ENCODE peak calls at places on chromosome 21, in four cellular contexts. T is GM12878, E is GM12891, Y is K562. N is an unnamed sample.

GRCh38 chr21:46622226-46622625 is 13.2 kb upstream of the PRMT2 start:
- DNase-seq in T (no peak), E (no peak), Y (no peak), N (no peak)

GRCh38 chr21:45255381-45256020 is 32.2 kb downstream of the POFUT2 start:
- DNase-seq in T (no peak), E (peak), Y (peak), N (no peak)

GRCh38 chr21:46639489-46640386 is 4.3 kb downstream of the PRMT2 start:
- DNase-seq in T (no peak), E (no peak), Y (no peak), N (no peak)

GRCh38 chr21:26445440-26445839 is 127.6 kb downstream of the CYYR1 start:
- DNase-seq in T (no peak), E (no peak), Y (no peak), N (no peak)

GRCh38 chr21:39938086-39938611 is 70.9 kb downstream of the PCP4 start:
- DNase-seq in T (no peak), E (no peak), Y (no peak), N (no peak)

GRCh38 chr21:32096411-32096810 is 182.4 kb downstream of the MIS18A start:
- DNase-seq in T (no peak), E (peak), Y (peak), N (no peak)

GRCh38 chr21:45768011-45768740 is 124.7 kb downstream of the PCBP3 start:
- DNase-seq in T (no peak), E (no peak), Y (no peak), N (no peak)

GRCh38 chr21:45792682-45793383 is 149.3 kb downstream of the PCBP3 start:
- DNase-seq in T (no peak), E (no peak), Y (no peak), N (no peak)

GRCh38 chr21:29407571-29407970 is 108.8 kb downstream of the BACH1 start:
- DNase-seq in T (no peak), E (no peak), Y (no peak), N (no peak)

GRCh38 chr21:26686278-26686677 is 113.2 kb upstream of the CYYR1 start:
- DNase-seq in T (no peak), E (no peak), Y (no peak), N (peak)

GRCh38 chr21:37845535-37845934 is 70.7 kb downstream of the KCNJ6 start:
- DNase-seq in T (no peak), E (no peak), Y (no peak), N (no peak)

GRCh38 chr21:25708467-25709065 is 26.1 kb downstream of the ATP5PF start:
- DNase-seq in T (no peak), E (no peak), Y (peak), N (peak)

GRCh38 chr21:28554660-28555475 is 437.8 kb downstream of the LTN1 start:
- DNase-seq in T (no peak), E (no peak), Y (no peak), N (no peak)

GRCh38 chr21:28745131-28746055 is 247.3 kb downstream of the LTN1 start:
- DNase-seq in T (peak), E (peak), Y (peak), N (peak)

GRCh38 chr21:45982758-45983731 is 1.5 kb downstream of the COL6A1 start:
- DNase-seq in T (no peak), E (no peak), Y (no peak), N (no peak)

GRCh38 chr21:45821315-45822001 is 160.1 kb upstream of the COL6A1 start:
- DNase-seq in T (no peak), E (no peak), Y (no peak), N (no peak)

GRCh38 chr21:29568020-29568419 is 269.3 kb downstream of the BACH1 start:
- DNase-seq in T (no peak), E (no peak), Y (no peak), N (no peak)

GRCh38 chr21:31182231-31183129 is 144.2 kb upstream of the KRTAP19-8 start:
- DNase-seq in T (no peak), E (no peak), Y (no peak), N (no peak)

GRCh38 chr21:33455858-33456446 is 23.8 kb downstream of the TMEM50B start:
- DNase-seq in T (no peak), E (no peak), Y (peak), N (no peak)

GRCh38 chr21:33458861-33459260 is 20.9 kb downstream of the TMEM50B start:
- DNase-seq in T (no peak), E (no peak), Y (no peak), N (no peak)

DNA sequence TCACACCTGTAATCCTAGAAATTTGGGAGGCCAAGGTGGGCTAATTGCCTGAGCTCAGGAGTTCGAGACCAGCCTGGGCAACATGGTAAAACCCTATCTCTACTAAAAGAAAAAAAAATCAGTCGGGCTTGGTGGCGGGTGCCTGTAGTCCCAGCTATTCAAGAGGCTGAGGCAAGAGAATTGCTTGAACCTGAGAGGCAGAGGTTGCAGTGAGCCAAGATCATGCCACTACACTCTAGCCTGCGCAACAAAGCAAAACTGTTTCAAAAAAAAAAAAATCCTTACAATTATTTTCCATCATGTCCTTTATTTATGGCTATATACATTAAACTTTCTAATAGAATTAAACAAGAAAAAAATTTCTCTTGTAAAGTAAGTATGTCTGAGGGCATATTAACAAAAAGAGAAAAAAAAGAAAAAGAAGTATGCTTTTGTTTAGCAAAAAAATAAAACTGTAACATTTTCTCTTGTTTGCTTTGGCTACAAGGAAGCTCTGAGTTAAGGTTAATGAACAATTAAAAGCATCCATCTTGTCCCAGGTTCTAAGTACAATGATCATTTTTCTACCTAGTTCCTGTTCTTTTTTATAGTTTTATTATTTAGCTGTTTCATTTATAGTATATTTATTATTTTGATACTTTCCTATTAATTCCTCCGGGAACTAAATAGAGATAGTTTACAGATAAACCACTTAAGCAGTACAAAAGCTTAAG is 18.1 kb downstream of the TMEM50B start:
- DNase-seq in T (no peak), E (no peak), Y (no peak), N (no peak)
- TF ChIP-seq SPI1 in T (no peak), E (no peak), Y (no peak), N (no peak)

DNA sequence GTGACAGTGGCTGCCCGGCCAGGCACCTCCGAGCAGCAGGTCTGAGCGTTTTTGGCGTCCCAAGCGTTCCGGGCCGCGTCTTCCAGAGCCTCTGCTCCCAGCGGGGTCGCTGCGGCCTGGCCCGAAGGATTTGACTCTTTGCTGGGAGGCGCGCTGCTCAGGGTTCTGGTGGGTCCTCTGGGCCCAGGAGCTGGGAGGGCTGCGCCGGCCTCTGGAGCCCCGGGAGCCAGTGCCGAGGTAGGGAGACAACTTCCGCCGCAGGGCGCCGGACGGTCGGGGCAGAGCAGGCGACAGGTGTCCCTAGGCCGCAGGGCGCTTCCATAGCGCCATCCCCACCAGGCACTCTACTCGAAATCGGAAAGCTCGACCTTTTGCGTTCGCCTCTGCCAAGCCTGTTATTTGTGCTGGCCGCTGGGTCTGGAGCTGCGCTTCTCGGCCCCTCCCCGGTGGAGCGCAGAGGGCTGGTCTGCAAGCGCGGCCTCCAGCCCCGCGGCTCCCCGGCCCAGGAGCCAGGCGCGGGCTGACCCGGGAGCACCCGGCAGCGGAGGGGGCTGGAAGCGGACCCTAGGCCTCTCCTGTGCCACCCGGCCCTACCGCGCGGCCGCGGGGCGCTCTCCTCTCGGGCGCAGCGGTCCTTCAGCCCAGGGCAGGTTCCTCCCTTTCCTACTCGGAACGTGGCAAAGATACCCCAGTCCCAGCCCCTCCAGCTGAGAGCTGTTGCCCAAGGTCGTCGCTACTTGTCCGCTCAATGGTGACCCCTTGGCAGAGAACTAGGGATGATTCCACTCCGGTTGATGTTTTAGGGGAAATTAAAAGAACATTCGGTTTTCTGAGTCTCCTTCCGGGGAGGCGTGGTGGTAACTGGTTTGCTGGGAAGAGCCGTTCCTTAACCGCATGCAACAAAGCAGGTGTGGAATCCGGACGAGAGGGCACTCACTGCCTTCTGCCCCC is 2.3 kb downstream of the SIM2 start:
- DNase-seq in T (no peak), E (no peak), Y (no peak), N (no peak)
- TF ChIP-seq SPI1 in T (no peak), E (no peak), Y (no peak), N (no peak)

DNA sequence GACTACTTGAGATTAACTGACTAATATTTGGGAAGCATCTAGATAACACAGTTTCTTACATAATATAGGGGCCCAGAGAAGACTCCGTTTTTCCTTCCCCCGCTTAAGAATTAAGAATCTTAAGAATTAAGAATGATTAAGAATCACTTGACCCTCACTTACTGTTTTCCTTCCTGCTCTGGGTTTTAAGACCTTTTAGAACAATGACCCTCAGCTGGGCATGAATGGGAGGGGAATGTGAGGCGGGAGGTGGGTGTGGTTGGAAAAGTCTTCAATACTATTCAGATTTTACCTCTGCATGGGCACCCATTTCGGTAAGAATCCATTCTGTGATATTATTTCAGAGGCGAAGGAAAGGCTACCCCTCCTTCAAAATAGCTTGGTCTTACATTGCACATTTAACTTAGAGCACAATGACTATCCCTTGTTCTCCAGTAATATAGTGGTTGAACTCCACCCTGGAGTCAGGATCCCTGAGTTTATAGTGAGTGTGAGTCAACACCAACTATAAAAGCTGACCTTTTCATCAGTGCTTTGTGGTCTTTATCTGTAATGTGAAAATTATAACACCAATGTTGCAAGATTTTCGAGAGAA is 821.4 kb downstream of the USP25 start:
- DNase-seq in T (no peak), E (no peak), Y (no peak), N (no peak)
- TF ChIP-seq SPI1 in T (no peak), E (no peak), Y (no peak), N (no peak)

GRCh38 chr21:34029724-34030528 is 43.5 kb upstream of the MRPS6 start:
- DNase-seq in T (peak), E (no peak), Y (peak), N (no peak)
- TF ChIP-seq SPI1 in T (no peak), E (no peak), Y (no peak), N (no peak)

GRCh38 chr21:44024257-44024656 is 12.1 kb downstream of the TRAPPC10 start:
- DNase-seq in T (no peak), E (no peak), Y (no peak), N (no peak)

GRCh38 chr21:44024895-44025353 is 12.8 kb downstream of the TRAPPC10 start:
- DNase-seq in T (no peak), E (no peak), Y (no peak), N (peak)

GRCh38 chr21:44027607-44028286 is 15.6 kb downstream of the TRAPPC10 start:
- DNase-seq in T (no peak), E (no peak), Y (no peak), N (no peak)

GRCh38 chr21:44029460-44030087 is 17.5 kb downstream of the TRAPPC10 start:
- DNase-seq in T (no peak), E (no peak), Y (no peak), N (no peak)

GRCh38 chr21:44028287-44028659 is 16.2 kb downstream of the TRAPPC10 start:
- DNase-seq in T (no peak), E (no peak), Y (no peak), N (no peak)
- TF ChIP-seq SPI1 in T (no peak), E (no peak), Y (no peak), N (no peak)

GRCh38 chr21:42038826-42039425 is 28.8 kb upstream of the ZBTB21 start:
- DNase-seq in T (no peak), E (no peak), Y (no peak), N (no peak)
- TF ChIP-seq SPI1 in T (no peak), E (no peak), Y (no peak), N (no peak)

N was measured in HL-60.